ENCODE peak calls at places on chromosomes 5 and 9, in ten cellular contexts. K is adrenal gland, F is endothelial cell, R is psoas muscle, H is MCF 10A, C is H9, U is cardiac fibroblast, X is Calu3, W is cardiac muscle cell, V is right atrium auricular region. B is an unnamed sample.

GRCh38 chr9:101064206-101064605 is 35.7 kb downstream of the PLPPR1 start:
- DNase-seq in K (no peak), F (no peak), R (no peak), H (no peak), C (no peak), U (no peak), X (no peak), W (no peak), V (no peak), B (no peak)

GRCh38 chr5:126852104-126852531 is 75.2 kb downstream of the LMNB1 start:
- DNase-seq in K (no peak), F (no peak), R (no peak), H (peak), C (no peak), U (peak), X (no peak), W (no peak), V (no peak), B (no peak)

GRCh38 chr5:95591490-95591901 is 28.4 kb upstream of the GPR150 start:
- DNase-seq in K (no peak), F (no peak), R (no peak), H (peak), C (no peak), U (peak), X (no peak), W (no peak), V (no peak), B (no peak)

GRCh38 chr9:132241840-132242620 is 80.2 kb downstream of the NTNG2 start:
- DNase-seq in K (peak), F (no peak), R (peak), H (no peak), C (peak), U (peak), X (no peak), W (no peak), V (no peak), B (no peak)

GRCh38 chr5:57887851-57888621 is 405.4 kb upstream of the ACTBL2 start:
- DNase-seq in K (peak), F (peak), R (no peak), H (peak), C (peak), U (peak), X (peak), W (peak), V (no peak), B (no peak)

GRCh38 chr9:135079018-135079417 is 8.4 kb upstream of the OLFM1 start:
- DNase-seq in K (peak), F (no peak), R (no peak), H (no peak), C (peak), U (no peak), X (no peak), W (no peak), V (no peak), B (no peak)

GRCh38 chr9:136882109-136882946 is 4.0 kb upstream of the TRAF2 start:
- DNase-seq in K (peak), F (no peak), R (peak), H (peak), C (peak), U (peak), X (peak), W (no peak), V (peak), B (no peak)

GRCh38 chr5:109485030-109485429 is 75.3 kb upstream of the PJA2 start:
- DNase-seq in K (peak), F (peak), R (peak), H (peak), C (no peak), U (peak), X (peak), W (peak), V (peak), B (no peak)

GRCh38 chr9:126860077-126860756 is at the start of gene ZBTB34:
- DNase-seq in K (peak), F (peak), R (peak), H (peak), C (peak), U (peak), X (peak), W (peak), V (no peak), B (no peak)
- TF ChIP-seq CTCF in K (peak), F (peak), R (peak), H (peak), C (peak), U (peak), X (peak), W (peak), V (peak), B (peak)

DNA sequence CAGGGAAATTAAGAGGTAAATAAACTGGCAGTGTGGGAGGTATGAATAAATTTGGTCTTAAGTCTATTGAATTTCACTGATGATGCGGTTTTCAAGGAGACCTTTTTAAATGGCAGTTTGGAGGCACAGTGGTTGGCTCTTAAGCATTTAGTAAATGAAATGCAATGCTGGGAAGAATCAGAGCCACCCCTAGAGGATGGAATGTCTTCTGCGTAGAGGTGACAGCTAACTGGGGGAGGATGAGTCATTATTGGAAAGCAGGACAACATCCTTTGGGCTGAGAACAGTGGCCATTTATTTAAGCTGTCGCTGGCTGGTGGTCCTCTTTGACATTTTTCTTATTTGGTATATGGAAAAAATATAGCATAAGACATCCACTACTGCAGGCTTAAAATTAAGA is 163.2 kb downstream of the SH3GL2 start:
- DNase-seq in K (no peak), F (no peak), R (no peak), H (peak), C (peak), U (no peak), X (no peak), W (no peak), V (no peak), B (no peak)
- TF ChIP-seq CTCF in K (no peak), F (peak), R (no peak), H (no peak), C (peak), U (no peak), X (no peak), W (no peak), V (no peak), B (no peak)

DNA sequence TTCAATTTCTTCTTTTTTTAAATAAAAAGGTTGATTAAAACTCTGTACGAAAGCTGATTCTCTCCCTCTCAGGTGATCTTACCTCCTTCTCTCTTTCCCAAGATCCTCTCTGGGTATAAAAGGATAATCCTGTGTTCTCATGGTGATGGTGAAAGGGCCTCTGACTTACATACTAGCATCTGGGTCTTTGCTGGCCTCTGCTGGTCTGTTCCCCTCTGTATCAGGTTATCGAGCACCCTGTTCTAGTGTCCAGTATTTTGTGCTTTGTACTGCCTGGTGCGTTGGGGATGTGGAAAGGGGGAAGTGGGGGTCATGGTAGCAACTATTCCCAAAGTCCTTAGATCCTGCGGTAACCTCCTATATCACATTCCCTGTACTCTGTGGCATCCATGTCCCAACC is 328.9 kb downstream of the NR2F1-AS1 start:
- DNase-seq in K (no peak), F (no peak), R (no peak), H (no peak), C (no peak), U (peak), X (peak), W (no peak), V (no peak), B (no peak)
- TF ChIP-seq CTCF in K (no peak), F (no peak), R (no peak), H (no peak), C (peak), U (peak), X (no peak), W (no peak), V (no peak), B (peak)

DNA sequence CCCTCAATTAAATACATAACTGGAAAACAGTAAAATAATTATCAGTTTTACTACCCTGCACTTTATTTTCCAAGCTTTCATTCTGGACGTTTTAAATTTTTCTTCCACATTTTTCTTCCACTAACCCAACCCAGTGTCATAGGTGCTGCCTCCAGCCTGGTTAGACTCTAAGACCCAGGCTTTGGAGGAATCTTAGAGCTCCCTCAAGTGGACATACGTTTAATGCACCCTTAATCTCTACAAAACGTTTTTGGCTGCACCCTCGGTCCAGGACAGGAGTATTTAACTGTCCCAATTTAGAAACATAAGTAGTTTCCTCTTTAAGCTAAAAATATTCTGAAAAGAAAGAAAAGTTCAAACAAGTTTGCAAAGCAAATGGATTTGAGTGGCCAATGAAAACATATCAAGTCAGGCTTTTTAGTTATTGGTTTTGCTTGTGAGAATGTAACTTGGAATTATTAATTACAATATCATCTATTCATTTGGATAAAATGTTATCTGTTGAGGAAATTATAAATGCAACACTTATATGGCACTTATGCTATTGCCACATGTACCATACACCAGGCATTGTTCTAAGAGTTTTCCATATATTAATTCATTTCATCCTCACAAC is 38.9 kb downstream of the CDH6 start:
- DNase-seq in K (no peak), F (peak), R (no peak), H (peak), C (peak), U (peak), X (peak), W (peak), V (no peak), B (no peak)
- TF ChIP-seq CTCF in K (peak), F (peak), R (peak), H (peak), C (peak), U (peak), X (peak), W (peak), V (peak), B (peak)